ENCODE peak calls at places on chromosomes 16 and 17, in eight cellular contexts. One of them, this sample, is unnamed.

GRCh38 chr17:34527908-34528470 is 51.4 kb upstream of the TMEM132E start:
- DNase-seq in stomach: no peak
- DNase-seq in right lobe of liver: no peak
- DNase-seq in breast epithelium: no peak
- DNase-seq in dorsolateral prefrontal cortex: no peak
- DNase-seq in SK-N-SH: peak; percentile 22
- DNase-seq in HCT116: no peak
- DNase-seq in keratinocyte: no peak
- DNase-seq in this sample: no peak

GRCh38 chr17:79671387-79671752 is 59.4 kb upstream of the ENPP7 start:
- DNase-seq in stomach: no peak
- DNase-seq in right lobe of liver: no peak
- DNase-seq in breast epithelium: no peak
- DNase-seq in dorsolateral prefrontal cortex: no peak
- DNase-seq in SK-N-SH: no peak
- DNase-seq in HCT116: no peak
- DNase-seq in keratinocyte: no peak
- DNase-seq in this sample: no peak

GRCh38 chr16:74249281-74249680 is 47.3 kb upstream of the PSMD7 start:
- DNase-seq in stomach: no peak
- DNase-seq in right lobe of liver: no peak
- DNase-seq in breast epithelium: no peak
- DNase-seq in dorsolateral prefrontal cortex: no peak
- DNase-seq in SK-N-SH: no peak
- DNase-seq in HCT116: no peak
- DNase-seq in keratinocyte: no peak
- DNase-seq in this sample: no peak

GRCh38 chr17:74920679-74921044 is 2.4 kb downstream of the USH1G start:
- DNase-seq in stomach: no peak
- DNase-seq in right lobe of liver: no peak
- DNase-seq in breast epithelium: no peak
- DNase-seq in dorsolateral prefrontal cortex: no peak
- DNase-seq in SK-N-SH: no peak
- DNase-seq in HCT116: no peak
- DNase-seq in keratinocyte: no peak
- DNase-seq in this sample: peak; percentile 52

GRCh38 chr17:42577140-42577531 is 393 bp downstream of the PSMC3IP start:
- DNase-seq in stomach: no peak
- DNase-seq in right lobe of liver: no peak
- DNase-seq in breast epithelium: no peak
- DNase-seq in dorsolateral prefrontal cortex: no peak
- DNase-seq in SK-N-SH: no peak
- DNase-seq in HCT116: no peak
- DNase-seq in keratinocyte: no peak
- DNase-seq in this sample: no peak

GRCh38 chr17:82468692-82469091 is 10.2 kb downstream of the NARF start:
- DNase-seq in stomach: no peak
- DNase-seq in right lobe of liver: no peak
- DNase-seq in breast epithelium: no peak
- DNase-seq in dorsolateral prefrontal cortex: no peak
- DNase-seq in SK-N-SH: no peak
- DNase-seq in HCT116: no peak
- DNase-seq in keratinocyte: no peak
- DNase-seq in this sample: no peak

GRCh38 chr17:36747861-36748260 is 146.5 kb downstream of the MRM1 start:
- DNase-seq in stomach: no peak
- DNase-seq in right lobe of liver: no peak
- DNase-seq in breast epithelium: no peak
- DNase-seq in dorsolateral prefrontal cortex: no peak
- DNase-seq in SK-N-SH: no peak
- DNase-seq in HCT116: no peak
- DNase-seq in keratinocyte: no peak
- DNase-seq in this sample: no peak

GRCh38 chr17:41810659-41811548 is 845 bp downstream of the P3H4 start:
- DNase-seq in stomach: peak; percentile 30
- DNase-seq in right lobe of liver: peak; percentile 49
- DNase-seq in breast epithelium: no peak
- DNase-seq in dorsolateral prefrontal cortex: no peak
- DNase-seq in SK-N-SH: peak; percentile 71
- DNase-seq in HCT116: no peak
- DNase-seq in keratinocyte: no peak
- DNase-seq in this sample: no peak

GRCh38 chr16:21593530-21594289 is 5.7 kb upstream of the METTL9 start:
- DNase-seq in stomach: no peak
- DNase-seq in right lobe of liver: no peak
- DNase-seq in breast epithelium: no peak
- DNase-seq in dorsolateral prefrontal cortex: no peak
- DNase-seq in SK-N-SH: no peak
- DNase-seq in HCT116: no peak
- DNase-seq in keratinocyte: no peak
- DNase-seq in this sample: no peak

GRCh38 chr17:3003401-3004149 is 59.8 kb downstream of the OR1D5 start:
- DNase-seq in stomach: peak; percentile 41
- DNase-seq in right lobe of liver: no peak
- DNase-seq in breast epithelium: peak; percentile 37
- DNase-seq in dorsolateral prefrontal cortex: no peak
- DNase-seq in SK-N-SH: no peak
- DNase-seq in HCT116: no peak
- DNase-seq in keratinocyte: no peak
- DNase-seq in this sample: no peak

GRCh38 chr17:63293310-63293709 is 152.8 kb downstream of the CYB561 start:
- DNase-seq in stomach: no peak
- DNase-seq in right lobe of liver: no peak
- DNase-seq in breast epithelium: no peak
- DNase-seq in dorsolateral prefrontal cortex: no peak
- DNase-seq in SK-N-SH: no peak
- DNase-seq in HCT116: no peak
- DNase-seq in keratinocyte: no peak
- DNase-seq in this sample: no peak

GRCh38 chr17:79648181-79648831 is 37.5 kb upstream of the RBFOX3 start:
- DNase-seq in stomach: peak; percentile 15
- DNase-seq in right lobe of liver: peak; percentile 41
- DNase-seq in breast epithelium: no peak
- DNase-seq in dorsolateral prefrontal cortex: no peak
- DNase-seq in SK-N-SH: no peak
- DNase-seq in HCT116: no peak
- DNase-seq in keratinocyte: no peak
- DNase-seq in this sample: no peak

GRCh38 chr16:56894331-56894917 is 29.4 kb downstream of the SLC12A3 start:
- DNase-seq in stomach: no peak
- DNase-seq in right lobe of liver: no peak
- DNase-seq in breast epithelium: no peak
- DNase-seq in dorsolateral prefrontal cortex: no peak
- DNase-seq in SK-N-SH: no peak
- DNase-seq in HCT116: no peak
- DNase-seq in keratinocyte: no peak
- DNase-seq in this sample: no peak

GRCh38 chr17:4914009-4914408 is 11.1 kb upstream of the CHRNE start:
- DNase-seq in stomach: no peak
- DNase-seq in right lobe of liver: peak; percentile 62
- DNase-seq in breast epithelium: no peak
- DNase-seq in dorsolateral prefrontal cortex: no peak
- DNase-seq in SK-N-SH: no peak
- DNase-seq in HCT116: no peak
- DNase-seq in keratinocyte: no peak
- DNase-seq in this sample: no peak

GRCh38 chr17:4908301-4908700 is 5.4 kb upstream of the CHRNE start:
- DNase-seq in stomach: no peak
- DNase-seq in right lobe of liver: no peak
- DNase-seq in breast epithelium: peak; percentile 81
- DNase-seq in dorsolateral prefrontal cortex: no peak
- DNase-seq in SK-N-SH: peak; percentile 45
- DNase-seq in HCT116: no peak
- DNase-seq in keratinocyte: peak; percentile 58
- DNase-seq in this sample: peak; percentile 46

GRCh38 chr17:4903051-4903818 is at the start of gene CHRNE:
- DNase-seq in stomach: peak; percentile 88
- DNase-seq in right lobe of liver: peak; percentile 83
- DNase-seq in breast epithelium: peak; percentile 87
- DNase-seq in dorsolateral prefrontal cortex: no peak
- DNase-seq in SK-N-SH: peak; percentile 78
- DNase-seq in HCT116: peak; percentile 87
- DNase-seq in keratinocyte: peak; percentile 74
- DNase-seq in this sample: peak; percentile 50

DNA sequence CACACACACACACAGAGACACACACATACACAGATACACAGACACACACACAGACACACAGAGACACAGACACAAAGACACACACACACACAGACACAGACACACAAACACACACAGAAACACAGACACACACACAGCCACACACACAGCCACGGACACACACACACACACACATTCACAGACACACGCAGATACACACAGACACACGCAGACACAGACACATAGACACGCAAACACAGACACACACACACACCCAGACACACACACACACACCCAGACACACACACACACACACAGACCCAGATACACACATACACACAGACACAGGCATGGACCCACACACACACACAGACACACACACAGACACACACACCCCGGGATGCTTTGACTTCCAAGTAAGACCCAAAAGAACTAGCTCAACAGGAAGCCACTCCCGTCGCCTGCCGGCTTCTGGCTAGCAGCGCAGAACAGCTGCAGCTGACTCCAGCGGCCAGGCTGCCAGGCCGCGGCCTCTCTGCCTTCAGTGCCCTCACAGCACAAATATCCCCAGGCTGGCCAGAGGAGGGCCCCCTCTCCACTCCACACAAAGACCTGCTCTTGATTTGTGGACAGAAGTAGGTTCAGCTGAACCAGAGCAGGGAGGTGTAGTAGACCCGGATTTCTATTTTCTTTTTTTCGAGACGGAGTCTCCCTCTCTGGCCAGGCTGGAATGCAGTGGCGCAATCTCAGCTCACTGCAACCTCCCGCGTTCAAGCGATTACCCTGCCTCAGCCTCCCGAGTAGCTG is 6.0 kb upstream of the CHRNE start:
- DNase-seq in stomach: peak; percentile 92
- DNase-seq in right lobe of liver: peak; percentile 91
- DNase-seq in breast epithelium: peak; percentile 94
- DNase-seq in dorsolateral prefrontal cortex: peak; percentile 83
- DNase-seq in SK-N-SH: peak; percentile 91
- DNase-seq in HCT116: peak; percentile 75
- DNase-seq in keratinocyte: peak; percentile 85
- DNase-seq in this sample: peak; percentile 81
- H3K27ac ChIP-seq in stomach: peak overlapping the region; percentile 64
- H3K27ac ChIP-seq in right lobe of liver: peak overlapping the region; percentile 57
- H3K27ac ChIP-seq in breast epithelium: peak overlapping the region; percentile 91
- H3K27ac ChIP-seq in dorsolateral prefrontal cortex: peak overlapping the region; percentile 55
- H3K27ac ChIP-seq in SK-N-SH: no peak overlapping the region
- H3K27ac ChIP-seq in HCT116: no peak overlapping the region
- H3K27ac ChIP-seq in keratinocyte: peak overlapping the region; percentile 97
- H3K27ac ChIP-seq in this sample: peak overlapping the region; percentile 97

GRCh38 chr16:17519556-17519955 is 48.8 kb upstream of the XYLT1 start:
- DNase-seq in stomach: no peak
- DNase-seq in right lobe of liver: no peak
- DNase-seq in breast epithelium: no peak
- DNase-seq in dorsolateral prefrontal cortex: no peak
- DNase-seq in SK-N-SH: no peak
- DNase-seq in HCT116: no peak
- DNase-seq in keratinocyte: no peak
- DNase-seq in this sample: no peak
- H3K27ac ChIP-seq in stomach: no peak overlapping the region
- H3K27ac ChIP-seq in right lobe of liver: no peak overlapping the region
- H3K27ac ChIP-seq in breast epithelium: no peak overlapping the region
- H3K27ac ChIP-seq in dorsolateral prefrontal cortex: no peak overlapping the region
- H3K27ac ChIP-seq in SK-N-SH: peak overlapping the region; percentile 99
- H3K27ac ChIP-seq in HCT116: no peak overlapping the region
- H3K27ac ChIP-seq in keratinocyte: no peak overlapping the region
- H3K27ac ChIP-seq in this sample: no peak overlapping the region

DNA sequence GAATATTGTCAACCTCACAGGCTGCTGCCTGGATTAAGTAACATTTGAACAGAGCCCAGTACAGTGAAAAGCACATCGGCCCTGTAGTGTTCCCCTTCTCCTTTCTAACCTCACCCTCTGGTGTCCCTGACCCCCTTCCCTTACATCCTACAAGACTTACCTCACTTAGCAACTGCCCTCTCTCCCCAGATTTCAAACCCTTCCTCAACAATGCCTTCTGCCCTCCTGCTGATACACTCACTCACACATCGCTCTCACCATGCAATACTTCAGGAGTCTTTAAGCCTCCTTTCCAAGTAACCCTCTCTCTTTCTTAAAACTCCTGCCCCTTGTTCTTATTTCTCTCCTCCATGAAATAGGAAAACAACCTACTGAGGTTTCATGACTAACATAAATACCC is 17.8 kb downstream of the ZZEF1 start:
- DNase-seq in stomach: no peak
- DNase-seq in right lobe of liver: no peak
- DNase-seq in breast epithelium: no peak
- DNase-seq in dorsolateral prefrontal cortex: no peak
- DNase-seq in SK-N-SH: no peak
- DNase-seq in HCT116: no peak
- DNase-seq in keratinocyte: no peak
- DNase-seq in this sample: no peak
- H3K27ac ChIP-seq in stomach: no peak overlapping the region
- H3K27ac ChIP-seq in right lobe of liver: no peak overlapping the region
- H3K27ac ChIP-seq in breast epithelium: no peak overlapping the region
- H3K27ac ChIP-seq in dorsolateral prefrontal cortex: no peak overlapping the region
- H3K27ac ChIP-seq in SK-N-SH: no peak overlapping the region
- H3K27ac ChIP-seq in HCT116: no peak overlapping the region
- H3K27ac ChIP-seq in keratinocyte: no peak overlapping the region
- H3K27ac ChIP-seq in this sample: no peak overlapping the region

DNA sequence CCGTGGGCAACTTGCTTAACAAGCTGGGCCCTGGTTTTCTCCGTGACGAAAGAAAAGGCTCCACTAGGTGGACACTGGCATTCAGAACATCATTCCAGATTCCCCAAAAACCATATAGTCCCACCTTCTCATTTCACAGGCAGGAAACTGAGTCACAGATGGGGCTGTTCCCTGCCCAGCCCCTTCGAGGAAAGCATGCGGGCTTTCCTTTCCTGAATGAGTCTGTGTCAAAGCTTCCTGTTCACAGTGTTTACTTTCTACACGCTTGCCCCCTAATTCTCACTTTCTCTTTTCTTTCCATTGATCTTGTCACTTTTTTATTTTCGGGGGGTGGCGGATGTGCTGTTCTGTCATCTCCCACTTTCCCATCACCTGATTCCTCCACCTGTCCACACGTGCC is 10.3 kb upstream of the LGALS9 start:
- DNase-seq in stomach: no peak
- DNase-seq in right lobe of liver: no peak
- DNase-seq in breast epithelium: no peak
- DNase-seq in dorsolateral prefrontal cortex: no peak
- DNase-seq in SK-N-SH: no peak
- DNase-seq in HCT116: no peak
- DNase-seq in keratinocyte: no peak
- DNase-seq in this sample: no peak
- H3K27ac ChIP-seq in stomach: no peak overlapping the region
- H3K27ac ChIP-seq in right lobe of liver: no peak overlapping the region
- H3K27ac ChIP-seq in breast epithelium: no peak overlapping the region
- H3K27ac ChIP-seq in dorsolateral prefrontal cortex: peak overlapping the region; percentile 75
- H3K27ac ChIP-seq in SK-N-SH: no peak overlapping the region
- H3K27ac ChIP-seq in HCT116: no peak overlapping the region
- H3K27ac ChIP-seq in keratinocyte: no peak overlapping the region
- H3K27ac ChIP-seq in this sample: no peak overlapping the region

GRCh38 chr16:3659200-3659599 is 4.7 kb downstream of the DNASE1 start:
- DNase-seq in stomach: no peak
- DNase-seq in right lobe of liver: no peak
- DNase-seq in breast epithelium: no peak
- DNase-seq in dorsolateral prefrontal cortex: no peak
- DNase-seq in SK-N-SH: no peak
- DNase-seq in HCT116: no peak
- DNase-seq in keratinocyte: no peak
- DNase-seq in this sample: no peak
- H3K27ac ChIP-seq in stomach: no peak overlapping the region
- H3K27ac ChIP-seq in right lobe of liver: no peak overlapping the region
- H3K27ac ChIP-seq in breast epithelium: no peak overlapping the region
- H3K27ac ChIP-seq in dorsolateral prefrontal cortex: no peak overlapping the region
- H3K27ac ChIP-seq in SK-N-SH: no peak overlapping the region
- H3K27ac ChIP-seq in HCT116: no peak overlapping the region
- H3K27ac ChIP-seq in keratinocyte: no peak overlapping the region
- H3K27ac ChIP-seq in this sample: no peak overlapping the region

This sample was measured in RWPE1.